ENCODE peak calls at places on chromosomes 6 and 20, in eight cellular contexts. K, N, U, R, B, H, D and L are unnamed samples.

GRCh38 chr6:131602913-131603312 is 25.1 kb downstream of the MED23 start:
- DNase-seq in K (peak; percentile 66), N (no peak), U (no peak), R (no peak), B (no peak), H (no peak), D (no peak), L (no peak)

GRCh38 chr6:109739671-109740070 is 48.6 kb downstream of the FIG4 start:
- DNase-seq in K (no peak), N (no peak), U (no peak), R (no peak), B (no peak), H (no peak), D (no peak), L (no peak)

GRCh38 chr20:717817-718216 is 42.2 kb upstream of the SCRT2 start:
- DNase-seq in K (no peak), N (no peak), U (no peak), R (no peak), B (no peak), H (no peak), D (no peak), L (no peak)

GRCh38 chr6:110813813-110814487 is 1.3 kb downstream of the CDK19 start:
- DNase-seq in K (no peak), N (no peak), U (no peak), R (no peak), B (peak; percentile 27), H (peak; percentile 48), D (no peak), L (no peak)

GRCh38 chr6:104540743-104541142 is 319.0 kb downstream of the HACE1 start:
- DNase-seq in K (peak; percentile 61), N (no peak), U (no peak), R (no peak), B (no peak), H (no peak), D (no peak), L (no peak)

GRCh38 chr6:17712573-17712972 is 5.8 kb upstream of the NUP153 start:
- DNase-seq in K (no peak), N (no peak), U (no peak), R (no peak), B (no peak), H (no peak), D (no peak), L (no peak)

GRCh38 chr6:100493206-100493888 is 28.6 kb upstream of the SIM1 start:
- DNase-seq in K (no peak), N (no peak), U (no peak), R (no peak), B (no peak), H (peak; percentile 8), D (no peak), L (no peak)

GRCh38 chr6:98787961-98788360 is 46.4 kb upstream of the POU3F2 start:
- DNase-seq in K (no peak), N (no peak), U (no peak), R (no peak), B (peak; percentile 12), H (no peak), D (no peak), L (no peak)

GRCh38 chr6:30670760-30671527 is 1.9 kb downstream of the DHX16 start:
- DNase-seq in K (no peak), N (no peak), U (no peak), R (no peak), B (no peak), H (no peak), D (no peak), L (no peak)

GRCh38 chr6:24574809-24575208 is 71.2 kb downstream of the KIAA0319 start:
- DNase-seq in K (no peak), N (peak; percentile 42), U (no peak), R (no peak), B (peak; percentile 62), H (no peak), D (no peak), L (no peak)